ENCODE peak calls at places on chromosomes 13 and 19, in six cellular contexts. M is AG09309, H is HFFc6, N is NCI-H774, K is skeletal muscle cell, V is iPS DF 19.7. L is an unnamed sample.

GRCh38 chr19:5142725-5143097 is 173.8 kb downstream of the KDM4B start:
- DNase-seq in K (no peak), M (no peak), H (no peak), N (peak; percentile 4), V (no peak), L (no peak)

GRCh38 chr19:17615889-17616685 is 60.6 kb downstream of the COLGALT1 start:
- DNase-seq in N (no peak), H (no peak), V (no peak), K (no peak), M (no peak), L (no peak)

GRCh38 chr13:79404985-79405384 is 1.1 kb downstream of the RBM26 start:
- DNase-seq in K (no peak), M (no peak), N (no peak), V (no peak), H (no peak), L (no peak)

GRCh38 chr13:26629260-26629659 is 71.8 kb downstream of the WASF3 start:
- DNase-seq in H (no peak), M (no peak), V (no peak), N (no peak), K (no peak), L (no peak)

GRCh38 chr19:50897612-50898011 is 13.6 kb downstream of the KLK4 start:
- DNase-seq in H (no peak), V (no peak), M (no peak), K (no peak), N (no peak), L (no peak)

GRCh38 chr13:101529419-101529818 is 76.9 kb downstream of the ITGBL1 start:
- DNase-seq in H (peak; percentile 77), M (peak; percentile 65), N (no peak), K (peak; percentile 92), V (no peak), L (peak; percentile 91)

GRCh38 chr19:4057913-4058695 is 8.6 kb downstream of the ZBTB7A start:
- DNase-seq in N (no peak), K (peak; percentile 52), M (peak; percentile 63), V (no peak), H (peak; percentile 91), L (peak; percentile 79)

GRCh38 chr13:75803175-75803611 is 167.1 kb downstream of the LMO7 start:
- DNase-seq in K (no peak), N (peak; percentile 39), M (no peak), H (no peak), V (peak; percentile 95), L (no peak)

L was measured in stromal cell of bone marrow.